ENCODE peak calls at places on chromosomes 16 and 17, in four cellular contexts. C is tibial artery, F is pancreas, T is BJ. J is an unnamed sample.

GRCh38 chr16:11402745-11403533 is 57.7 kb downstream of the RMI2 start:
- DNase-seq in T (no peak), C (no peak), F (no peak), J (no peak)

GRCh38 chr17:46086821-46087220 is 87.8 kb downstream of the STH start:
- DNase-seq in T (no peak), F (no peak), C (no peak), J (no peak)

GRCh38 chr17:80953471-80954315 is 37.9 kb upstream of the CHMP6 start:
- DNase-seq in F (no peak), T (no peak), C (no peak), J (no peak)

GRCh38 chr17:51805765-51806164 is 352.7 kb downstream of the CA10 start:
- DNase-seq in T (no peak), C (no peak), F (no peak), J (no peak)

GRCh38 chr17:20171741-20172377 is 162.7 kb downstream of the SPECC1 start:
- DNase-seq in T (no peak), C (no peak), F (no peak), J (no peak)

GRCh38 chr17:75875940-75876189 is 2.5 kb downstream of the TRIM47 start:
- DNase-seq in F (no peak), T (no peak), C (peak; percentile 49), J (no peak)

GRCh38 chr17:13001991-13002615 is 15.7 kb downstream of the ELAC2 start:
- DNase-seq in T (no peak), F (no peak), C (no peak), J (no peak)

GRCh38 chr17:32569171-32570080 is 82.6 kb downstream of the CDK5R1 start:
- DNase-seq in T (no peak), C (no peak), F (no peak), J (peak; percentile 58)

GRCh38 chr17:65401581-65401980 is 159.9 kb downstream of the AXIN2 start:
- DNase-seq in C (no peak), F (no peak), T (no peak), J (no peak)

GRCh38 chr17:3946711-3947235 is 17.5 kb downstream of the ATP2A3 start:
- DNase-seq in C (no peak), T (no peak), F (no peak), J (no peak)

GRCh38 chr16:86988920-86989715 is 328.1 kb downstream of the C16orf95 start:
- DNase-seq in F (no peak), T (no peak), C (no peak), J (no peak)

GRCh38 chr17:7113273-7114071 is 1.1 kb downstream of the ASGR2 start:
- DNase-seq in T (no peak), F (no peak), C (no peak), J (no peak)

GRCh38 chr17:7549401-7550055 is 670 bp downstream of the TNFSF12 start:
- DNase-seq in C (no peak), T (no peak), F (no peak), J (no peak)

GRCh38 chr17:79081571-79082276 is 7.1 kb downstream of the ENGASE start:
- DNase-seq in T (no peak), F (no peak), C (no peak), J (no peak)

GRCh38 chr17:8894673-8895578 is 27.5 kb upstream of the PIK3R6 start:
- DNase-seq in C (peak; percentile 70), T (peak; percentile 7), F (peak; percentile 63), J (no peak)

GRCh38 chr17:1039511-1040215 is 42.7 kb downstream of the TIMM22 start:
- DNase-seq in F (no peak), T (no peak), C (peak; percentile 85), J (no peak)

GRCh38 chr17:694239-694638 is 20.4 kb downstream of the VPS53 start:
- DNase-seq in F (no peak), T (peak; percentile 100), C (no peak), J (peak; percentile 96)

GRCh38 chr17:27458524-27458908 is 2.3 kb downstream of the KSR1 start:
- DNase-seq in C (no peak), F (no peak), T (no peak), J (no peak)

GRCh38 chr17:81066072-81066471 is 31.1 kb downstream of the BAIAP2 start:
- DNase-seq in T (no peak), F (no peak), C (no peak), J (no peak)

GRCh38 chr16:83403751-83404150 is 404.0 kb upstream of the HSBP1 start:
- DNase-seq in C (no peak), T (peak; percentile 49), F (no peak), J (no peak)

GRCh38 chr16:11010576-11011221 is 66.3 kb downstream of the CLEC16A start:
- DNase-seq in F (no peak), T (no peak), C (peak; percentile 61), J (no peak)

GRCh38 chr17:47941246-47941997 is at the start of gene PNPO:
- DNase-seq in C (peak; percentile 97), T (peak; percentile 93), F (peak; percentile 86), J (peak; percentile 96)

GRCh38 chr17:48547839-48548686 is 3.2 kb upstream of the HOXB2 start:
- DNase-seq in F (no peak), T (no peak), C (no peak), J (no peak)

GRCh38 chr17:52986056-52986662 is 827.6 kb upstream of the CA10 start:
- DNase-seq in C (no peak), T (no peak), F (no peak), J (peak; percentile 16)

GRCh38 chr16:75628351-75628750 is 5.3 kb upstream of the ADAT1 start:
- DNase-seq in T (no peak), F (no peak), C (no peak), J (no peak)

GRCh38 chr17:17179371-17179827 is 26.7 kb downstream of the PLD6 start:
- DNase-seq in C (no peak), F (no peak), T (no peak), J (no peak)

GRCh38 chr16:19102187-19102872 is 11.4 kb upstream of the ITPRIPL2 start:
- DNase-seq in T (no peak), F (no peak), C (no peak), J (no peak)

GRCh38 chr16:11418506-11418905 is 73.2 kb downstream of the RMI2 start:
- DNase-seq in C (no peak), F (no peak), T (no peak), J (no peak)

GRCh38 chr17:13176436-13176835 is 158.6 kb upstream of the ELAC2 start:
- DNase-seq in T (no peak), F (no peak), C (no peak), J (no peak)

GRCh38 chr17:75241996-75242460 is 19.4 kb downstream of the GGA3 start:
- DNase-seq in F (no peak), T (no peak), C (no peak), J (no peak)

GRCh38 chr17:3594056-3594810 is 15.0 kb downstream of the TRPV1 start:
- DNase-seq in F (no peak), T (no peak), C (no peak), J (peak; percentile 14)

GRCh38 chr17:10034719-10035475 is 129.8 kb upstream of the RCVRN start:
- DNase-seq in T (no peak), C (no peak), F (no peak), J (no peak)

GRCh38 chr16:9007177-9007794 is 43.6 kb upstream of the USP7 start:
- DNase-seq in T (no peak), F (no peak), C (no peak), J (no peak)

GRCh38 chr16:66728117-66728787 is 23.2 kb downstream of the DYNC1LI2 start:
- DNase-seq in F (peak; percentile 23), C (no peak), T (no peak), J (no peak)

GRCh38 chr16:675884-676564 is 553 bp downstream of the RHBDL1 start:
- DNase-seq in C (no peak), F (no peak), T (no peak), J (no peak)

GRCh38 chr17:27649929-27650328 is 18.9 kb downstream of the LGALS9 start:
- DNase-seq in F (no peak), C (peak; percentile 65), T (no peak), J (no peak)

GRCh38 chr16:85302848-85303353 is 190.6 kb upstream of the CIBAR2 start:
- DNase-seq in T (no peak), C (no peak), F (no peak), J (no peak)

GRCh38 chr16:3612510-3613466 is 1.4 kb upstream of the SLX4 start:
- DNase-seq in C (no peak), T (no peak), F (no peak), J (no peak)
- H3K4me3 ChIP-seq in C (peak overlapping the region; percentile 93), T (peak overlapping the region; percentile 69), F (peak overlapping the region; percentile 91), J (peak overlapping the region; percentile 69)

DNA sequence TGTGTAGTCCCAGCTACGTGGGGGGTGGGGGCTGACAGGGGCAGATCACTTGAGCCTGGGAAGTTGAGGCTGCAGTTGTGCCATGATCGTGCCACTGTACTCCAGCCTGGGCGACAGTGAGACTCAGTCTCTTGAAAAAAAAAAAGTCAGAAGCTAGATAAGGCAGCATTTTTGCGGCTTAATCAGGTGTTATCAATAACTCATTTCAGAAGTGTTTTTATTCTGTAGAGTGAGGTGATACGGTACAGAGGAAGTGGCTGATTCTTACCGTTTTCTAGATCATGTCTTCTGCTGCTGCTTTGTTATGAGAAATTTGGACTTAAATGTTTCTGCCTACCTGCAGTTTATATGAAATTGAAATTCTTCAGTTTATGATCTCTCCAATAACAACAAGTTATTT is 18.6 kb downstream of the ZC3H18 start:
- DNase-seq in C (no peak), F (no peak), T (no peak), J (no peak)
- TF ChIP-seq CTCF in C (no peak), F (no peak), T (no peak), J (no peak)

DNA sequence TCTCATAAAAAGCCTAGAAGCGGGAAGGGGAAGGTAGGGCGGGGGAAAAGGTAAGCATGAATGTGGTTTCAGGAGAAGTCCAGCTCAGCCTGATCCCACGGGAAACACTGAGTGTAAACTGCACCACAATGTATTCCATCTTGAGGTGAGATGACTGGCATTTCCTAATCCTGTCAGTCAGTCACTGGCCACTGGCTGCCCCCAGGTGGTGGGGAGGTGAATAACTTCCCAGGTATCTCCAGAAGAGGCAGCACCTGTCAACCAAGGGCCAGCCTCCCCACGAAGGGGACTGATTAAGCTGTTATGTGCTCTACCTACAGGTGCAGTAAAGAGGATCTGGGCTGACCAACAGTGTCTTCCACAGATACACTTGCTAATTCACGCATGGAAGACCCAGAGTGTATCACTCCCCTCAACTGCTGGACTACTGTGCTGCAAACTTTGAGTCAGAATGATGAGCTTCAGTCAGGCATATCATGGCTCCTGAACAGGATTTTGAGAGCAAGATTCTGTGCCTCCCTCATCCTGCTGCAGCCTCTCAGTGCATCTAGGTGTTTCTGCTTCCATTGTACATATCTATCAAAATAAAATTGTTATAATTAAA is 108.5 kb upstream of the CCL2 start:
- DNase-seq in C (no peak), F (peak; percentile 75), T (no peak), J (no peak)
- H3K36me3 ChIP-seq in C (no peaks in the 10 kb centered on the region), F (no peaks in the 10 kb centered on the region), T (no peaks in the 10 kb centered on the region), J (no peaks in the 10 kb centered on the region)

GRCh38 chr17:77375917-77376651 is 235.3 kb downstream of the SEC14L1 start:
- DNase-seq in T (no peak), C (no peak), F (no peak), J (no peak)

GRCh38 chr17:77375526-77375916 is 234.8 kb downstream of the SEC14L1 start:
- DNase-seq in C (no peak), F (no peak), T (no peak), J (no peak)

GRCh38 chr17:77373298-77374169 is 232.8 kb downstream of the SEC14L1 start:
- DNase-seq in C (no peak), T (no peak), F (peak; percentile 74), J (no peak)

GRCh38 chr17:77374170-77374936 is 233.6 kb downstream of the SEC14L1 start:
- DNase-seq in F (peak; percentile 74), T (no peak), C (peak; percentile 88), J (no peak)

GRCh38 chr17:77375108-77375507 is 234.3 kb downstream of the SEC14L1 start:
- DNase-seq in F (no peak), T (no peak), C (no peak), J (no peak)
- H3K4me3 ChIP-seq in F (no peak overlapping the region), T (peak overlapping the region; percentile 78), C (peak overlapping the region; percentile 93), J (peak overlapping the region; percentile 62)

GRCh38 chr16:56812884-56813283 is 52.1 kb upstream of the SLC12A3 start:
- DNase-seq in F (no peak), T (no peak), C (no peak), J (no peak)
- TF ChIP-seq CTCF in F (no peak), T (no peak), C (no peak), J (no peak)